ENCODE peak calls at places on chromosomes 5 and 9, in six cellular contexts. Q is HFF-Myc, S is DMS 273 treated with DMSO at 0.1 percent for 48 hours, Z is neural crest cell, N is T-helper 17 cell, E is RWPE1. P is an unnamed sample.

GRCh38 chr5:159047081-159047480 is 52.6 kb downstream of the EBF1 start:
- DNase-seq in Q (no peak), S (no peak), Z (no peak), N (no peak), E (no peak), P (no peak)

GRCh38 chr9:112050544-112051475 is 124.3 kb downstream of the SUSD1 start:
- DNase-seq in Q (peak; percentile 89), S (no peak), Z (no peak), N (no peak), E (peak; percentile 87), P (no peak)

GRCh38 chr5:29811914-29812679 is 1381.4 kb upstream of the CDH6 start:
- DNase-seq in Q (no peak), S (no peak), Z (no peak), N (no peak), E (no peak), P (no peak)

GRCh38 chr5:113806823-113807222 is 293.3 kb downstream of the YTHDC2 start:
- DNase-seq in Q (no peak), S (no peak), Z (no peak), N (no peak), E (no peak), P (no peak)

GRCh38 chr9:93148721-93149120 is 14.7 kb upstream of the NINJ1 start:
- DNase-seq in Q (no peak), S (no peak), Z (no peak), N (no peak), E (no peak), P (no peak)

GRCh38 chr9:136021891-136022681 is 60.9 kb upstream of the UBAC1 start:
- DNase-seq in Q (no peak), S (no peak), Z (no peak), N (no peak), E (no peak), P (no peak)

GRCh38 chr9:27293046-27293445 is 3.9 kb downstream of the EQTN start:
- DNase-seq in Q (no peak), S (no peak), Z (no peak), N (no peak), E (no peak), P (no peak)

GRCh38 chr9:114226289-114227055 is 71.1 kb downstream of the COL27A1 start:
- DNase-seq in Q (no peak), S (no peak), Z (no peak), N (no peak), E (no peak), P (no peak)

GRCh38 chr5:79771387-79771786 is 81.8 kb downstream of the CMYA5 start:
- DNase-seq in Q (peak; percentile 12), S (peak; percentile 7), Z (no peak), N (no peak), E (no peak), P (no peak)

GRCh38 chr5:134878403-134878802 is 4.2 kb downstream of the TXNDC15 start:
- DNase-seq in Q (no peak), S (no peak), Z (no peak), N (no peak), E (no peak), P (no peak)

GRCh38 chr5:137834498-137834897 is 33.2 kb upstream of the MYOT start:
- DNase-seq in Q (no peak), S (no peak), Z (no peak), N (no peak), E (peak; percentile 30), P (no peak)

GRCh38 chr5:20307391-20307790 is 319.4 kb upstream of the CDH18 start:
- DNase-seq in Q (no peak), S (no peak), Z (no peak), N (no peak), E (no peak), P (no peak)

GRCh38 chr5:140106805-140107311 is 7.1 kb upstream of the PURA start:
- DNase-seq in Q (no peak), S (no peak), Z (no peak), N (no peak), E (no peak), P (no peak)

GRCh38 chr5:102312586-102312985 is 16.5 kb upstream of the SLCO4C1 start:
- DNase-seq in Q (no peak), S (no peak), Z (no peak), N (no peak), E (no peak), P (no peak)

GRCh38 chr5:57538341-57538955 is 55.8 kb upstream of the ACTBL2 start:
- DNase-seq in Q (peak; percentile 87), S (no peak), Z (no peak), N (no peak), E (peak; percentile 68), P (no peak)

GRCh38 chr5:136018814-136019777 is 9.7 kb upstream of the TGFBI start:
- DNase-seq in Q (peak; percentile 99), S (peak; percentile 78), Z (no peak), N (no peak), E (no peak), P (no peak)

GRCh38 chr9:127858041-127858512 is 3.6 kb upstream of the ENG start:
- DNase-seq in Q (no peak), S (peak; percentile 71), Z (no peak), N (no peak), E (no peak), P (no peak)

GRCh38 chr9:35976726-35977125 is 18.8 kb upstream of the OR2S2 start:
- DNase-seq in Q (no peak), S (no peak), Z (no peak), N (no peak), E (no peak), P (no peak)

GRCh38 chr9:89793124-89793495 is 188.3 kb downstream of the GADD45G start:
- DNase-seq in Q (no peak), S (no peak), Z (no peak), N (no peak), E (no peak), P (no peak)